ENCODE peak calls at places on chromosomes 6 and 20, in eight cellular contexts. F is adrenal gland, E is Peyer's patch, H is lung, X is GM23338, C is pancreas, G is A549, J is breast epithelium. S is an unnamed sample.

GRCh38 chr6:162343902-162344226 is 383.7 kb downstream of the PRKN start:
- DNase-seq in F (no peak), E (no peak), H (no peak), X (no peak), C (no peak), G (no peak), J (no peak), S (no peak)

GRCh38 chr6:170269151-170269872 is 21.6 kb downstream of the DLL1 start:
- DNase-seq in F (no peak), E (no peak), H (no peak), X (no peak), C (peak), G (no peak), J (no peak), S (no peak)

GRCh38 chr20:46973801-46974200 is 79.2 kb downstream of the EYA2 start:
- DNase-seq in F (no peak), E (no peak), H (no peak), X (no peak), C (no peak), G (no peak), J (no peak), S (no peak)

GRCh38 chr6:624979-625378 is 31.9 kb downstream of the HUS1B start:
- DNase-seq in F (no peak), E (peak), H (no peak), X (peak), C (no peak), G (peak), J (no peak), S (peak)

GRCh38 chr6:44073612-44074382 is 53.5 kb downstream of the MRPL14 start:
- DNase-seq in F (no peak), E (no peak), H (no peak), X (peak), C (no peak), G (no peak), J (no peak), S (no peak)

GRCh38 chr20:10654630-10655029 is 19.2 kb downstream of the JAG1 start:
- DNase-seq in F (no peak), E (no peak), H (no peak), X (peak), C (peak), G (no peak), J (no peak), S (no peak)

GRCh38 chr6:29720863-29721262 is 2.4 kb upstream of the HLA-F start:
- DNase-seq in F (no peak), E (peak), H (no peak), X (peak), C (no peak), G (no peak), J (no peak), S (no peak)

GRCh38 chr6:79420054-79420453 is 117.2 kb downstream of the LCA5 start:
- DNase-seq in F (no peak), E (no peak), H (no peak), X (no peak), C (no peak), G (no peak), J (no peak), S (no peak)

GRCh38 chr20:49384437-49385434 is 97.7 kb downstream of the KCNB1 start:
- DNase-seq in F (peak), E (peak), H (peak), X (peak), C (peak), G (peak), J (no peak), S (no peak)

GRCh38 chr6:163750436-163751031 is 336.0 kb downstream of the QKI start:
- DNase-seq in F (no peak), E (no peak), H (no peak), X (no peak), C (no peak), G (no peak), J (no peak), S (no peak)

GRCh38 chr20:52469143-52469542 is 277.6 kb upstream of the ZFP64 start:
- DNase-seq in F (no peak), E (no peak), H (no peak), X (peak), C (no peak), G (no peak), J (no peak), S (no peak)

GRCh38 chr6:159084493-159085091 is 39.8 kb upstream of the TAGAP start:
- DNase-seq in F (no peak), E (no peak), H (no peak), X (no peak), C (no peak), G (no peak), J (no peak), S (no peak)

GRCh38 chr6:139482184-139482751 is 107.8 kb upstream of the CITED2 start:
- DNase-seq in F (no peak), E (no peak), H (no peak), X (no peak), C (no peak), G (no peak), J (no peak), S (no peak)

GRCh38 chr6:4776967-4777925 is 1.0 kb downstream of the CDYL start:
- DNase-seq in F (peak), E (peak), H (no peak), X (peak), C (no peak), G (peak), J (no peak), S (no peak)

GRCh38 chr6:112014483-112014882 is 39.4 kb upstream of the CCN6 start:
- DNase-seq in F (no peak), E (no peak), H (no peak), X (no peak), C (no peak), G (no peak), J (no peak), S (peak)

GRCh38 chr6:56021943-56022342 is 146.6 kb upstream of the BMP5 start:
- DNase-seq in F (no peak), E (no peak), H (no peak), X (peak), C (no peak), G (no peak), J (no peak), S (no peak)

GRCh38 chr20:48724891-48725588 is 102.8 kb downstream of the PREX1 start:
- DNase-seq in F (no peak), E (no peak), H (no peak), X (no peak), C (no peak), G (no peak), J (no peak), S (no peak)

GRCh38 chr6:77466055-77467028 is 3.1 kb upstream of the HTR1B start:
- DNase-seq in F (peak), E (no peak), H (no peak), X (peak), C (peak), G (peak), J (no peak), S (peak)

GRCh38 chr6:170178561-170179477 is 112.1 kb downstream of the DLL1 start:
- DNase-seq in F (peak), E (no peak), H (peak), X (peak), C (peak), G (no peak), J (peak), S (peak)

GRCh38 chr6:105545947-105546710 is 143.2 kb upstream of the PREP start:
- DNase-seq in F (no peak), E (no peak), H (no peak), X (no peak), C (no peak), G (peak), J (no peak), S (peak)

GRCh38 chr6:166533205-166533824 is 53.2 kb downstream of the RAMACL start:
- DNase-seq in F (no peak), E (no peak), H (no peak), X (no peak), C (no peak), G (no peak), J (no peak), S (no peak)

GRCh38 chr6:166530211-166531045 is 56.0 kb downstream of the RAMACL start:
- DNase-seq in F (no peak), E (no peak), H (no peak), X (no peak), C (no peak), G (peak), J (no peak), S (no peak)

GRCh38 chr6:166534658-166535406 is 51.6 kb downstream of the RAMACL start:
- DNase-seq in F (no peak), E (no peak), H (no peak), X (no peak), C (no peak), G (no peak), J (no peak), S (no peak)

GRCh38 chr6:166529571-166529970 is 56.9 kb downstream of the RAMACL start:
- DNase-seq in F (no peak), E (no peak), H (no peak), X (no peak), C (no peak), G (no peak), J (no peak), S (no peak)

GRCh38 chr6:166532302-166532701 is 54.2 kb downstream of the RAMACL start:
- DNase-seq in F (no peak), E (no peak), H (no peak), X (no peak), C (no peak), G (no peak), J (no peak), S (no peak)
- TF ChIP-seq CTCF in F (no peak), E (no peak), H (no peak), X (no peak), C (no peak), G (no peak), J (no peak), S (no peak)

DNA sequence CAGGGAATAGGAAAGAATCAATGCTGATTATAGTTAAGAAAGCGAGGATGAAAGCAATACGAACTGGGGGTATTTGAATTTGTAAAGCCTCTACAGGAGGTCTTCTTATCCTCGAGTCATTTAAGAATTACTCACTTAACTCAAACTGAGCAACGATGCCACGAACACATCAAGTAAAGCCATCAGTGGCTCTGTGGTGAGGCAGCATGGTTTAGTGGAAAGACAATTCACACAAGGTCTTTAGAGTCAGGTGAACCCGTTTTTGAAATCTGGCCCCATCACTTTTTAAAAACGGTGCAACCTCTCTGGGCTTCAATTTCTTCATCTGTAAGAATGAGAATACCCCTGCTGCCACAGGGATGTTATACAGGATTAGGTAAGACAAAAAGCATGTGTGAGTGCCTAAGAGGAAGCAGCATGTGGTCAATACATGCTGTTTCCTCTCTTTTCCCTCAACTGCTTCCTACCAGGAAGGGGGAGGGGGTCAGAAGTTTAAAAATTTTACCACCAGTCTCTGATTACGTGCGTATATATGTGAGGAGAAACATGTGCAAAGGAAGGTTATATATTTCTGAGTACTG is 162.0 kb downstream of the BTBD9 start:
- DNase-seq in F (no peak), E (no peak), H (no peak), X (peak), C (no peak), G (no peak), J (no peak), S (no peak)
- H3K4me3 ChIP-seq in F (no peak), E (no peak), H (no peak), X (no peak), C (no peak), G (no peak), J (no peak), S (no peak)

DNA sequence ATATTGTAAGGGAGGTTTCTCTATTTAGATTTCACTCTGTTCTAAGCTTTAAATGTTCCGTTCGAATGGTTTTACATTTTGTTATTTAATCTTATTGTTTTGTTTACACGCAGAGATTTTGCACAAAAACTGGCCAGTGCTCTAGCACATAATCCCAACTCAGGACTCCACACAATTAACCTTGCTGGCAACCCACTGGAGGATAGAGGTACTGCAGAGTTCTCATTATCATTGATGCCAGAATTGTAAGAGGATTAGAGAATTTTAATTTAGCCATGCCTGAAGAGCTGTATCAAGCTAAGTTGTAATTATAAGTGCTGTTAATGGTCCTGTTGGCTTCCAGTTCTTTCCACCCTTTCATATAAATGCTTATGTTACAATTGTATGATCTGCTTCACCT is 179.7 kb upstream of the SCGN start:
- DNase-seq in F (no peak), E (no peak), H (no peak), X (peak), C (no peak), G (no peak), J (no peak), S (no peak)
- TF ChIP-seq CTCF in F (peak), E (no peak), H (no peak), X (peak), C (no peak), G (no peak), J (peak), S (no peak)

GRCh38 chr6:157240960-157241311 is 82.4 kb downstream of the TMEM242 start:
- DNase-seq in F (no peak), E (no peak), H (no peak), X (no peak), C (peak), G (no peak), J (no peak), S (no peak)

GRCh38 chr6:157239148-157239547 is 84.2 kb downstream of the TMEM242 start:
- DNase-seq in F (no peak), E (no peak), H (no peak), X (no peak), C (peak), G (no peak), J (no peak), S (no peak)

GRCh38 chr6:157241411-157241979 is 81.8 kb downstream of the TMEM242 start:
- DNase-seq in F (no peak), E (no peak), H (no peak), X (no peak), C (peak), G (no peak), J (peak), S (no peak)

GRCh38 chr6:157239671-157240058 is 83.7 kb downstream of the TMEM242 start:
- DNase-seq in F (no peak), E (no peak), H (no peak), X (no peak), C (peak), G (no peak), J (no peak), S (no peak)

DNA sequence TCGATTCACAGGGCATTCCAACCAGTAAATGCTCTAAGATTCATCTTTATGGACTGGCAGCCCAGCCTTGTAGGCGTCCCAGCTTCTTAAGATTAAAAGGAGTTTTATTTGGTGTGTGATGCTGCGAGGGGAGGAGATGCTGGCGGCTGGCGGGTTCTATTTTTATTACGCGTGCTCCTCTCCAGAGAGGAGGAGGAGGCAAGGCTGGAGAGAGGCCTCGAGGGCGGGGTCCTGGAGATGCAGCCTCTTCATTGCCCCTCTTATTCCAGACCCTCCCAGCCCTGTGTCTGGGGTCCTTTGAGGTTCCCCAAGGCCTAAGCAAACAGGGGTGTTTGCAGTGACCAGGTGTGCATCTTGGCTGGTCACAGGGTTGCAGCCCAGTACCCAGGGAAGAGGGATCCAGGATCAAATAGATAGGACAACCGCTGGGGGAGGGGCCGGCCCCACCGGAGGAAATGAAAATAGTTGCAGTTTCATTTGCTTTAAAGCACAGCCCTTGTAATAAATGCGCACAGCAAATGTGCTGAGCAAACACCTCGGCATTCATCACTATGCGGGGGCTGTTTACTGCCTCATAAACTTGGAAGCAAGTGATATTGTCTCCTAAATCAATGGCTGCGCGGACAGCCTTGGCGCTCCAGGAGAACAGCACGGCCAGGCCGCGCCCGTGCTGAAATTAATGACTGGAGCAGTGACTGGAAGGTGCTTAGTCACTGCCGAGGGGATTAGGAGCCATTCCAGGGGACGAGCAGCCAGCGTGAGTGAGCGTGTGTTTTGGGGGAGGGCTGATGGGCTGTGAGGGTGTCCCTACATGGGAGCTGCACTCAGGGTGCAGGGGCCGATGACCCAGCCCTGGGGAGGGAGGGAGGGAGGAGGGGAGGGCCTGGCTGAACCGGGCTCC is 83.0 kb downstream of the TMEM242 start:
- DNase-seq in F (no peak), E (no peak), H (no peak), X (no peak), C (peak), G (no peak), J (no peak), S (no peak)
- H3K4me3 ChIP-seq in F (peak), E (peak), H (no peak), X (peak), C (no peak), G (no peak), J (peak), S (peak)

GRCh38 chr6:152874846-152875568 is 107.8 kb downstream of the FBXO5 start:
- DNase-seq in F (no peak), E (no peak), H (no peak), X (no peak), C (no peak), G (no peak), J (no peak), S (no peak)
- TF ChIP-seq CTCF in F (no peak), E (no peak), H (no peak), X (no peak), C (no peak), G (no peak), J (no peak), S (no peak)

DNA sequence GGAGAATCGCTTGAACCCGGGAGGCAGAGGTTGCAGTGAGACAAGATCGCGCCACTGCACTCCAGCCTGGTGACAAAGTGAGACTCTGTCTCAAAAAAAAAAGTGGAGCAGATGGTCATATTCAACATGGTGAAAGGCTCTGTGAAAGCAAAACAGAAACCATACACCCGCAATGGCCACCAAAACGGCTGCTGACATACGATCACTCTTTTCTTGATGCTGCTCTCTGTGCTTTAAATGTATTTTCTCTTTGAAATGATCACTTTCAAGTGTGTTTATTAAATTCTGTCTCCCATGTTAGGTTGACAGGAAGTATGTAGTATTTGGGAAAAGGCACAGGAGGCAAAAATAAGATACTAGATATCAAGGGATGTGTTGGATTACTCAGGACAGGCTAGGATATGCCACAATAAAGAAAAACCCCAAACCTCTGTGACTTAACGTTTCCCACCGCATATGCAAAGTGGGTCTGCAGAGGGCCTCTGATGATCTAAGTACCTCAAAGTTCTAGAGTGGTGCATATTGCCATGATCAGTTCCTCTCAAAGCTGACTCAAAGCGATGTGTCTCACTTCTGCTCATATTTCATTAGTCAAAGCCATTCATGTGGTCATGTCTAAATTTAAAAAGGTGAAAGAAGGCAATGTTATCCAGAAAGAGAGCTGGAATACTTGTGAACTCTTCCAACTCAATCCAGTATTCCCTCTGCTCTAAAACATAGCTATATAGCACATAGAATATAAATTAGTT is 155.1 kb upstream of the SOX4 start:
- DNase-seq in F (no peak), E (no peak), H (no peak), X (no peak), C (no peak), G (no peak), J (no peak), S (no peak)
- H3K4me3 ChIP-seq in F (no peak), E (no peak), H (no peak), X (no peak), C (no peak), G (no peak), J (no peak), S (no peak)

S was measured in HFF-Myc.